ENCODE peak calls at places on chromosome 18, in six cellular contexts. O is upper lobe of right lung; H is CD8-positive, alpha-beta T cell; U is A673; K is astrocyte; F is naive thymus-derived CD4-positive, alpha-beta T cell. E is an unnamed sample. For H3K36me3, the result is how much of the 10 kb centered on the place peaks cover.

GRCh38 chr18:60984496-60984895 is 348.7 kb upstream of the CDH20 start:
- DNase-seq in K (peak), O (no peak), H (no peak), U (no peak), F (no peak), E (peak)

GRCh38 chr18:70132999-70133398 is 72.5 kb downstream of the RTTN start:
- DNase-seq in F (no peak), O (no peak), U (no peak), H (no peak), K (peak), E (no peak)

GRCh38 chr18:10453885-10454772 is at the start of gene APCDD1:
- DNase-seq in K (no peak), U (peak), F (no peak), O (peak), H (no peak), E (no peak)

GRCh38 chr18:33123852-33124251 is 316.7 kb downstream of the CCDC178 start:
- DNase-seq in H (no peak), U (no peak), K (no peak), O (no peak), F (no peak), E (no peak)

GRCh38 chr18:79782566-79783308 is 15.0 kb upstream of the KCNG2 start:
- DNase-seq in K (no peak), H (no peak), F (no peak), O (peak), U (no peak), E (no peak)

GRCh38 chr18:28003451-28003850 is 173.5 kb downstream of the CDH2 start:
- DNase-seq in O (no peak), K (peak), F (no peak), H (no peak), U (peak), E (no peak)

GRCh38 chr18:23209796-23210195 is 74.5 kb downstream of the CABLES1 start:
- DNase-seq in K (no peak), U (no peak), O (no peak), H (no peak), F (no peak), E (no peak)

GRCh38 chr18:63152791-63153190 is 166.8 kb downstream of the BCL2 start:
- DNase-seq in K (no peak), H (no peak), F (no peak), U (no peak), O (no peak), E (no peak)

GRCh38 chr18:7172611-7173010 is 55.0 kb upstream of the LAMA1 start:
- DNase-seq in O (no peak), F (no peak), K (peak), H (no peak), U (no peak), E (no peak)

GRCh38 chr18:33817096-33817495 is 239.1 kb downstream of the ASXL3 start:
- DNase-seq in K (peak), F (no peak), H (no peak), U (no peak), O (no peak), E (peak)

GRCh38 chr18:59249186-59249774 is 24.0 kb downstream of the RAX start:
- DNase-seq in F (no peak), O (no peak), K (peak), H (no peak), U (peak), E (peak)

GRCh38 chr18:9575558-9575957 is 38.8 kb downstream of the PPP4R1 start:
- DNase-seq in O (peak), H (peak), U (peak), F (no peak), K (peak), E (peak)

GRCh38 chr18:55137602-55138001 is 178.3 kb upstream of the CCDC68 start:
- DNase-seq in H (no peak), K (no peak), U (no peak), F (no peak), O (no peak), E (no peak)

GRCh38 chr18:76613058-76613457 is 118.0 kb upstream of the ZNF516 start:
- DNase-seq in O (no peak), F (no peak), U (no peak), H (no peak), K (no peak), E (no peak)

GRCh38 chr18:65018184-65018583 is 732.6 kb upstream of the CDH7 start:
- DNase-seq in H (no peak), F (no peak), U (no peak), K (no peak), O (no peak), E (no peak)

GRCh38 chr18:59606193-59607175 is 90.7 kb downstream of the CCBE1 start:
- DNase-seq in U (no peak), K (peak), O (no peak), F (no peak), H (no peak), E (no peak)

GRCh38 chr18:30440351-30440750 is 602.2 kb downstream of the DSC3 start:
- DNase-seq in O (no peak), K (no peak), H (no peak), F (no peak), U (no peak), E (no peak)

GRCh38 chr18:22841840-22842239 is 91.3 kb upstream of the RBBP8 start:
- DNase-seq in K (no peak), H (no peak), O (no peak), F (no peak), U (peak), E (no peak)

GRCh38 chr18:24181806-24182205 is 42.9 kb downstream of the CABYR start:
- DNase-seq in H (no peak), U (no peak), K (peak), O (no peak), F (no peak), E (no peak)

GRCh38 chr18:7221424-7222155 is 9.3 kb upstream of the LRRC30 start:
- DNase-seq in O (no peak), F (no peak), U (peak), H (no peak), K (peak), E (peak)

GRCh38 chr18:499351-500229 is 911 bp downstream of the COLEC12 start:
- DNase-seq in H (no peak), F (no peak), K (peak), U (peak), O (peak), E (no peak)

GRCh38 chr18:39839782-39840181 is 2115.3 kb upstream of the PIK3C3 start:
- DNase-seq in O (no peak), U (no peak), F (no peak), K (peak), H (no peak), E (no peak)

GRCh38 chr18:79857082-79857661 is 59.4 kb downstream of the KCNG2 start:
- DNase-seq in O (peak), U (peak), F (no peak), H (no peak), K (peak), E (peak)

GRCh38 chr18:59787998-59788875 is 91.0 kb upstream of the CCBE1 start:
- DNase-seq in U (peak), O (no peak), H (no peak), K (peak), F (no peak), E (no peak)

GRCh38 chr18:77870894-77871293 is 621.2 kb downstream of the GALR1 start:
- DNase-seq in K (no peak), H (no peak), O (no peak), U (no peak), F (no peak), E (no peak)

DNA sequence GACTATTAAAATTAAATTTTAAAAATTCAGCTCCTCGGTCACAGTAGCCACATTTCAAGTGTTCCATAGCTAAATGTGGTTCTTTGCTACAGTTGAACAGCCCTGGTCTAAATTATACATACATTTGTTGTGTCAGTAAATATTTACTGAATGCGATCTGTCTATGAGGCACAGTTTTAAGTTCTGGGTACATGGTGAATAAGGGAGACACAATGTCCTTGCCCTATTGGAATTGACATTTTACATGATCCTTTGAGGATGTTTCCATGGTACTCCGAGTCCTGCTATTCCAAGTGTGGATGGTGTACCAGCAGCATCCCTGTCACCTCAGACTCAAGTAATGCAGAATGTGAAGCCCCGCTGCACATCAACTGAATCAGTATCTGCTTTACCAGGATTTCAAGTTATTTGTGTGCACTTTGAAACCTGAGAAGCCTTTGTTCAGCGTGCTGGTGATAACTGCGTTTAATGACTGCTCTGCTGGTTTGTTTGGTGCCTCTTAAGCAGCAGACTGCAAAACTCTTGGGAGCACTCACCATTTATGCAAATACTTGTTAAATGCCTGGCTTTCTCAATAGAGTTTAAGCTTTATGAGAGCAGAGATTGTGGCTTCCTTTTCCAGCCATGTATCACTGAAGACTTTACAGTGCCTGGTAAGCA is 1.5 kb downstream of the GALNT1 start:
- DNase-seq in U (peak), F (no peak), H (no peak), K (peak), O (no peak), E (no peak)
- H3K4me3 ChIP-seq in U (no peak), F (peak), H (no peak), K (peak), O (peak), E (no peak)

GRCh38 chr18:48694295-48694694 is 155.5 kb downstream of the CTIF start:
- DNase-seq in F (no peak), U (no peak), O (no peak), K (no peak), H (no peak), E (no peak)
- H3K36me3 ChIP-seq in F (under half), U (under half), O (under half), K (under half), H (under half), E (under half)

DNA sequence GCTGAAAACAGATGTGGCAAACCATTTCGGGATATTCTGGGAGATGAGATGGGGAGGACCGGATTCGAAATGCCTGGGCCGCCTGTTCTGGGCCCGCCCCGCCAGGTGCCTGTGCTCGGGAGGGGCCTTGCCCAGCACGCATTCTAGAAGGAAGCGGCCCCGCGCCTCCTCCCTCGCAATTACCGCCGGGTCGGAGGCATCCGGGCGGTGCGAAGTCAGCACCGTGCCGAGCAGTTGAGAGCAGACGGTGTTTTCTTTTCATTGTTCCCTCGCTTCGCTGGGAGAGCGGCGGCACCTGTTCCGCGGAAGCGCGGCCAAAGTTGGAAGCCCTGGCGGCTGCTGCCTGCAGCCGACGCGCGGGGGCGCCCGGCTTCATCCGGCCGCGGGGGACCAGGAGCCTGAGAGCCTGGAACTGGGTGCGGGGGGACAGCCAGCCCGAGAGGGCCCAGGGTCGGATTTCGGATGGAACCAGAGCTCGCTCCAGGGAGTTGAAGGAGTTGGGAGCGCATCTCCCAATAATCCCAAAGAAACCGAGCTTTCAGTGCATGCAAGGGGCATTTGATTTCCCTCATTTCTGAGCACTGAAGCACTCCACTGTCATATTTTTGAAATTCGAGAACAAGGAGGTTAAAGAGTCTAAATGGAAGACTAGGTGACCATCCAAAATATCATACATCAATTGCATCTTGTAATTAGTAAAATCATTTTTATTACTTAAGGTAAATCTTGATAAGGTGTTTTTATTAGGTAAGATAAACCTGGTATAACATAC is 241.8 kb upstream of the RAB12 start:
- DNase-seq in K (no peak), U (peak), H (no peak), F (peak), O (peak), E (peak)
- H3K4me3 ChIP-seq in K (peak), U (no peak), H (no peak), F (no peak), O (peak), E (peak)

GRCh38 chr18:31877900-31878299 is 65.0 kb downstream of the TRAPPC8 start:
- DNase-seq in H (no peak), O (no peak), K (no peak), F (no peak), U (no peak), E (no peak)
- H3K36me3 ChIP-seq in H (under half), O (half or more), K (under half), F (under half), U (under half), E (under half)